ENCODE peak calls at places on chromosomes 13 and 19, in eight cellular contexts. Z, S, N, T, V, J, Y and R are unnamed samples.
A peak's percentile ranks its signal among the peaks of the same experiment; 100 is the strongest.

GRCh38 chr19:1252818-1253513 is 4.6 kb downstream of the MIDN start:
- DNase-seq in S (peak; percentile 99), J (peak; percentile 91), Z (peak; percentile 88), T (peak; percentile 98), Y (peak; percentile 86), V (no peak), N (peak; percentile 65), R (no peak)

GRCh38 chr19:49809155-49809986 is 3.7 kb downstream of the FUZ start:
- DNase-seq in N (peak; percentile 55), Y (peak; percentile 60), V (peak; percentile 45), S (peak; percentile 57), T (no peak), Z (peak; percentile 59), J (peak; percentile 44), R (peak; percentile 34)

GRCh38 chr19:459724-460511 is 915 bp downstream of the SHC2 start:
- DNase-seq in V (peak; percentile 48), S (peak; percentile 40), Z (no peak), N (peak; percentile 37), J (peak; percentile 66), T (peak; percentile 18), Y (peak; percentile 81), R (peak; percentile 75)

GRCh38 chr19:34851277-34851804 is 75.4 kb upstream of the ZNF30 start:
- DNase-seq in T (no peak), V (no peak), Y (no peak), S (no peak), N (peak; percentile 58), J (no peak), Z (no peak), R (peak; percentile 79)

GRCh38 chr13:108342369-108343289 is 73.1 kb downstream of the TNFSF13B start:
- DNase-seq in Z (no peak), S (peak; percentile 55), Y (no peak), J (no peak), T (peak; percentile 56), V (peak; percentile 29), N (peak; percentile 48), R (no peak)

GRCh38 chr19:34243876-34244578 is 10.3 kb upstream of the GARRE1 start:
- DNase-seq in V (no peak), J (no peak), Z (no peak), N (no peak), T (no peak), S (no peak), Y (no peak), R (peak; percentile 38)

GRCh38 chr13:30572859-30573275 is 44.9 kb upstream of the USPL1 start:
- DNase-seq in Z (peak; percentile 51), Y (no peak), S (peak; percentile 80), T (peak; percentile 61), J (no peak), V (no peak), N (peak; percentile 35), R (no peak)

GRCh38 chr13:30711375-30711774 is 24.0 kb upstream of the ALOX5AP start:
- DNase-seq in N (no peak), V (no peak), Y (no peak), T (peak; percentile 77), S (peak; percentile 73), Z (no peak), J (no peak), R (no peak)

GRCh38 chr19:38877781-38878574 is at the start of gene RINL:
- DNase-seq in Z (peak; percentile 85), J (no peak), N (no peak), T (no peak), S (no peak), Y (no peak), V (peak; percentile 94), R (peak; percentile 55)

GRCh38 chr13:21548577-21548976 is 55.4 kb downstream of the MICU2 start:
- DNase-seq in Z (no peak), J (no peak), V (no peak), T (no peak), Y (no peak), N (no peak), S (no peak), R (no peak)

GRCh38 chr19:58586131-58586765 is 13.1 kb upstream of the MZF1 start:
- DNase-seq in Z (no peak), V (no peak), T (no peak), S (no peak), Y (no peak), N (peak; percentile 37), J (peak; percentile 6), R (no peak)

GRCh38 chr13:99960663-99961440 is 10.7 kb downstream of the ZIC5 start:
- DNase-seq in S (no peak), J (no peak), Z (no peak), T (no peak), N (no peak), V (no peak), Y (no peak), R (peak; percentile 68)

GRCh38 chr19:35139618-35139943 is 957 bp downstream of the FXYD1 start:
- DNase-seq in T (no peak), J (no peak), S (no peak), V (no peak), Z (no peak), Y (no peak), N (no peak), R (peak; percentile 29)

GRCh38 chr13:82330499-82330898 is 1551.8 kb downstream of the SLITRK1 start:
- DNase-seq in T (peak; percentile 44), J (no peak), S (peak; percentile 9), Z (no peak), Y (no peak), V (no peak), N (peak; percentile 51), R (no peak)

GRCh38 chr13:102642475-102642874 is 45.7 kb downstream of the TPP2 start:
- DNase-seq in Y (peak; percentile 87), N (no peak), S (peak; percentile 20), V (no peak), J (no peak), Z (no peak), T (no peak), R (peak; percentile 33)

GRCh38 chr13:98570929-98571372 is 6.0 kb downstream of the STK24 start:
- DNase-seq in S (peak; percentile 50), J (no peak), Z (peak; percentile 71), Y (no peak), N (no peak), V (no peak), T (no peak), R (no peak)

GRCh38 chr19:44653977-44654784 is 10.5 kb downstream of the PVR start:
- DNase-seq in J (peak; percentile 77), Y (peak; percentile 72), S (peak; percentile 39), Z (peak; percentile 81), V (no peak), N (peak; percentile 76), T (peak; percentile 58), R (peak; percentile 64)

GRCh38 chr13:37700887-37701286 is 102.3 kb upstream of the POSTN start:
- DNase-seq in T (peak; percentile 67), S (peak; percentile 16), Z (no peak), N (no peak), J (no peak), Y (no peak), V (no peak), R (no peak)

GRCh38 chr19:58571575-58571947 is 1.6 kb downstream of the MZF1 start:
- DNase-seq in Y (peak; percentile 8), T (no peak), N (no peak), V (no peak), J (no peak), Z (peak; percentile 34), S (no peak), R (no peak)

GRCh38 chr19:467554-467953 is 6.7 kb upstream of the SHC2 start:
- DNase-seq in V (no peak), S (no peak), N (no peak), Z (no peak), Y (no peak), J (no peak), T (no peak), R (no peak)

GRCh38 chr13:48448963-48449614 is 36.2 kb upstream of the LPAR6 start:
- DNase-seq in V (no peak), N (no peak), Y (no peak), J (no peak), S (peak; percentile 69), Z (peak; percentile 57), T (peak; percentile 89), R (no peak)

GRCh38 chr13:112506046-112506445 is 81.9 kb downstream of the TUBGCP3 start:
- DNase-seq in S (no peak), J (no peak), N (no peak), V (no peak), Z (no peak), T (no peak), Y (no peak), R (no peak)

GRCh38 chr13:77860621-77861020 is 58.0 kb downstream of the EDNRB start:
- DNase-seq in S (peak; percentile 42), N (no peak), Y (no peak), Z (no peak), V (no peak), J (no peak), T (peak; percentile 90), R (no peak)

GRCh38 chr19:1062387-1063029 is 4.5 kb upstream of the ARHGAP45 start:
- DNase-seq in N (no peak), V (no peak), J (no peak), T (no peak), S (no peak), Z (no peak), Y (no peak), R (no peak)

GRCh38 chr19:33080761-33081681 is at the start of gene GPATCH1:
- DNase-seq in Z (peak; percentile 90), Y (peak; percentile 84), T (peak; percentile 83), N (peak; percentile 94), S (peak; percentile 84), V (peak; percentile 66), J (peak; percentile 90), R (peak; percentile 91)

GRCh38 chr13:49240017-49240416 is 7.7 kb upstream of the CDADC1 start:
- DNase-seq in Z (peak; percentile 67), S (peak; percentile 46), Y (no peak), V (peak; percentile 1), N (peak; percentile 39), T (peak; percentile 51), J (no peak), R (peak; percentile 11)

GRCh38 chr19:24033962-24034342 is 53.0 kb upstream of the ZNF254 start:
- DNase-seq in S (peak; percentile 74), Y (peak; percentile 52), T (peak; percentile 68), V (no peak), J (peak; percentile 41), N (peak; percentile 60), Z (peak; percentile 56), R (peak; percentile 21)

GRCh38 chr19:38617764-38618589 is at the start of gene MAP4K1:
- DNase-seq in Z (peak; percentile 90), V (no peak), Y (peak; percentile 33), S (no peak), J (no peak), T (no peak), N (no peak), R (peak; percentile 47)

GRCh38 chr19:35525873-35526272 is 2.2 kb downstream of the SBSN start:
- DNase-seq in J (no peak), V (no peak), N (no peak), Z (no peak), T (no peak), Y (no peak), S (no peak), R (no peak)

GRCh38 chr13:37443538-37443937 is 155.0 kb downstream of the POSTN start:
- DNase-seq in Z (no peak), J (no peak), T (peak; percentile 83), Y (no peak), N (no peak), S (peak; percentile 61), V (no peak), R (no peak)

GRCh38 chr13:30978981-30979956 is 46.8 kb downstream of the TEX26 start:
- DNase-seq in S (no peak), N (peak; percentile 90), J (no peak), Y (peak; percentile 34), T (peak; percentile 25), Z (peak; percentile 51), V (no peak), R (peak; percentile 41)

GRCh38 chr19:7921302-7921954 is 1.3 kb downstream of the SNAPC2 start:
- DNase-seq in N (no peak), Y (no peak), Z (no peak), T (no peak), J (no peak), S (no peak), V (no peak), R (no peak)